ENCODE peak calls at places on chromosomes 13 and 19, in nine cellular contexts. X is progenitor cell of endocrine pancreas, K is body of pancreas, Q is A549, A is GM12865, I is esophagus muscularis mucosa, S is tibial artery, Z is gastrocnemius medialis, W is transverse colon. M is an unnamed sample.

GRCh38 chr13:85406269-85406975 is 392.8 kb downstream of the SLITRK6 start:
- DNase-seq in X (no peak), K (no peak), Q (no peak), A (no peak), I (no peak), S (no peak), Z (no peak), W (no peak), M (no peak)

GRCh38 chr19:2464389-2464788 is 7.6 kb upstream of the LMNB2 start:
- DNase-seq in X (no peak), K (no peak), Q (no peak), A (no peak), I (no peak), S (no peak), Z (no peak), W (no peak), M (no peak)

GRCh38 chr13:106612688-106613087 is 44.8 kb upstream of the ARGLU1 start:
- DNase-seq in X (no peak), K (peak; percentile 55), Q (no peak), A (no peak), I (no peak), S (no peak), Z (peak; percentile 68), W (peak; percentile 50), M (no peak)

GRCh38 chr13:95492044-95492801 is 60.3 kb upstream of the CLDN10 start:
- DNase-seq in X (no peak), K (no peak), Q (no peak), A (no peak), I (no peak), S (no peak), Z (no peak), W (peak; percentile 90), M (no peak)

GRCh38 chr13:112963641-112964040 is 5.4 kb upstream of the MCF2L start:
- DNase-seq in X (no peak), K (no peak), Q (no peak), A (no peak), I (no peak), S (peak; percentile 51), Z (no peak), W (peak; percentile 6), M (no peak)

GRCh38 chr13:36030670-36031331 is 100.4 kb downstream of the DCLK1 start:
- DNase-seq in X (no peak), K (peak; percentile 7), Q (no peak), A (no peak), I (no peak), S (no peak), Z (no peak), W (no peak), M (no peak)

GRCh38 chr13:26983533-26984315 is 187.9 kb downstream of the USP12 start:
- DNase-seq in X (no peak), K (no peak), Q (no peak), A (no peak), I (no peak), S (peak; percentile 17), Z (no peak), W (no peak), M (no peak)

GRCh38 chr13:106471957-106472543 is 63.4 kb downstream of the EFNB2 start:
- DNase-seq in X (no peak), K (no peak), Q (peak; percentile 71), A (peak; percentile 33), I (no peak), S (no peak), Z (no peak), W (peak; percentile 73), M (no peak)

GRCh38 chr13:31485651-31486051 is 253.7 kb upstream of the RXFP2 start:
- DNase-seq in X (no peak), K (no peak), Q (no peak), A (no peak), I (no peak), S (no peak), Z (no peak), W (no peak), M (no peak)

GRCh38 chr13:36700170-36700569 is 26.4 kb downstream of the SERTM1 start:
- DNase-seq in X (no peak), K (no peak), Q (no peak), A (no peak), I (no peak), S (no peak), Z (no peak), W (no peak), M (no peak)

GRCh38 chr13:109206616-109207015 is 577.2 kb downstream of the MYO16 start:
- DNase-seq in X (no peak), K (no peak), Q (no peak), A (no peak), I (no peak), S (no peak), Z (no peak), W (no peak), M (no peak)

GRCh38 chr13:24306632-24307031 is 2.7 kb upstream of the C1QTNF9 start:
- DNase-seq in X (no peak), K (no peak), Q (no peak), A (no peak), I (no peak), S (no peak), Z (no peak), W (no peak), M (no peak)

GRCh38 chr19:6999938-7000732 is 21.1 kb downstream of the MBD3L2B start:
- DNase-seq in X (no peak), K (no peak), Q (no peak), A (no peak), I (no peak), S (no peak), Z (no peak), W (no peak), M (no peak)

GRCh38 chr19:5967994-5968430 is 9.9 kb downstream of the RANBP3 start:
- DNase-seq in X (peak; percentile 50), K (peak; percentile 80), Q (peak; percentile 74), A (peak; percentile 74), I (no peak), S (peak; percentile 77), Z (peak; percentile 41), W (peak; percentile 69), M (peak; percentile 78)

DNA sequence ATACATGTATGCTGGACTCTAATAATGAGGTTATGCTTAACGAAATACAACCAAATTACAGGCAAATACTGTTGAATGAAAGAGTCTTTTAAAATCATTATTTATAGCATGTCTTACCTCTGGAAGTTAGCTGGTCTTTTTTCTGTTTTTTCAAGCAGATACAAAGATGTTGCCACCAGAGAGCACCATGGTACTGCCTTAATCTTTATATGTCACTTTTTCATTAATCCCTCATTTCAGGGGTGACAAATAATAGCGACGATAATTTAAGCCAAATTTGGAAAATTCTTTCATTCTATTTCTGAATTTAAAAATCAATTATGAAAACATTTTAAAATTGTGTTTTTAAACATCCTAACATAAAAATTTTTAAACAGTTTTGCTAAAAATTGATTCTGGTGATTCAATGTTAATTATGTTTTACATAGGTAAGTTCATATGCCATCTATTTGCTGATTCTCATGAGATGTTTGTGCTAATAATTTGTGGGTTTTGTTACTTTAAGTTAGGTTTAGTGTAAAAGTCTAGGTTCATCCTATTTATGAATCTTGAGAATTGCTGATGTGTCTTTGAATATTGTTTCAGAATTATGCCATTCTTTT is 379.3 kb upstream of the SGCG start:
- DNase-seq in X (no peak), K (no peak), Q (no peak), A (peak; percentile 19), I (no peak), S (no peak), Z (no peak), W (no peak), M (no peak)
- TF ChIP-seq CTCF in X (peak; percentile 54), K (no peak), Q (peak; percentile 30), A (no peak), I (peak; percentile 24), S (no peak), Z (no peak), W (peak; percentile 27), M (no peak)

DNA sequence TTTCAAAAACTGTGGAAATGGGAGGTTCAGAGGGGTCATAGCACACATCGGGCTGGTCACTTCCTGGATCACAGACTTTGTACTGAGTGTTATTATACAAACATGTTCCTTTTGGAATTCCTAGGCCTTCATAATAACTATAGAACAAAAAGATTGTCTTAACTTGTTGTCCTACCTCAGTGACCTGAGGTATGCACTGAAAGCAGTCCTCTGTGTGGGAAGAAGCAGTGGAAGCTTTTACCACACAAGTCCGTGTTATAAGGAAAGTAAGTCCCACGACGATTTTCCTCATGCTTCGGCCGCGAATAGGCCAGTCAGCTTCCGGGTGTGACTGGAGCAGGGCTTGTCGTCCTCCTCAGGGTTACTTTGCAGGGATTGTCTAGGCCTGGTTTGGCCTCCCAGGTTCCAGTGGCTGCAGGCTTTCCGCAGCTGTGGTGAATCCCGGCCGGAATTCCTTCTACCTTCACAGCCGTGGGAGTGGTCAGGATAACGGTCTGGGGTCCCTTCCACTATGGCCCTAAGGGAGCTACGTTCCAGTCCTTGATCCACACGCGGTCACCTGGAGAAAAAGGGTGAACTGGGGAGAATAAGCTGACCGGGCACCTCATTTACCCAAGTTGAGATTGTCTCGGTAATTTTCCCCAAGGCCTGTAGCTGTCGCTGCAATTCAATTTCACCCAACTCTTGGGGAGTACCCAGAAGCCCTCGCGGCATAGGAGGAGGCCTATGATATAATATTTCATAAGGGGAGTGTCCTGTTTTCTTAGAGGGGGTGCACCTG is 16.0 kb downstream of the NAPSA start:
- DNase-seq in X (no peak), K (no peak), Q (no peak), A (no peak), I (no peak), S (no peak), Z (no peak), W (no peak), M (no peak)
- TF ChIP-seq CTCF in X (no peak), K (no peak), Q (no peak), A (no peak), I (no peak), S (no peak), Z (no peak), W (no peak), M (no peak)

DNA sequence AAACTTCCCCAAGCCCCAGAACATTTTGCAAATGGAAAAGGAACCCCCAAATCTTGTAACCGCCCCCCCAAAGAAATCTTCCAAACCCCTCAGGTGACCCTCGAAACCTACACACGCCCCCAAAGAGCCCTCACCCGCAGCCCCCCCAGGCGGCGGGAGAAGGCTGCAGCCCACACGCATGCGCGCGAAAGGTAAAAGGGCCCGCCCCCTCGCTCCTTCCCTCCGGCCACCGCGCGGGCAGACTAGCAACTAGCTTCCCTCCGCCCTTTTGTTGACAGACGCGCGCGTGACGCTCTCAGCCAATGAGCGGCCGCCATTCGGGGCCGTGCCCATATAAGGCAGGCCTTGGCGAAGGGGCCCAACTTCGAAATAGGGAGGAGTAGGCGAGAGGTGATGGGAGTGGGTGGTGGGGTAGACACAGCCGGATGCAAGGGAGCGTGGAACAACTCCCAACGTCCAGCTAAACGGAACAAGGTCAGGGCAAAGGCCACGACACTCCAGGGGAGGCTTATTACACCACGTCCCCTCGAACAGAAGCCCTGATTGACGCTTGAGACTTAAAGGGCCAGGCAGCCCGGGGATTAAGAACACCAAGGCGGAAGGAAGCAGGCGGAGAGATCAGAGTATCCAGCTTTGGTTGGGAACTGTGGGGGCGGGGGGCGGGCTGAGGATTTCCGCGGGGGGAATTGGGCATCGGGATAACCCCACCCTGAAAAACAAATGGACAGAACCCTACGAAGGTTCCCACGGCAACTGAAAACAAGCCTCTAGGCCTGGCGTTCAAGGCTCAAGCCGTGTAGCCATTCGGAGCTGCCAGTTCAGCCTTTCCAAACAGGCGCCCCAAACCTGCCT is 13.3 kb downstream of the FBXO46 start:
- DNase-seq in X (peak; percentile 98), K (peak; percentile 99), Q (peak; percentile 99), A (peak; percentile 100), I (peak; percentile 100), S (peak; percentile 100), Z (peak; percentile 100), W (peak; percentile 99), M (peak; percentile 99)
- TF ChIP-seq CTCF in X (no peak), K (no peak), Q (no peak), A (peak; percentile 15), I (no peak), S (peak; percentile 22), Z (peak; percentile 26), W (peak; percentile 34), M (no peak)

GRCh38 chr19:38401148-38401547 is 1.7 kb upstream of the FAM98C start:
- DNase-seq in X (no peak), K (no peak), Q (no peak), A (no peak), I (no peak), S (no peak), Z (no peak), W (no peak), M (no peak)
- TF ChIP-seq CTCF in X (no peak), K (no peak), Q (no peak), A (no peak), I (no peak), S (no peak), Z (no peak), W (no peak), M (no peak)